ENCODE peak calls at places on chromosomes 11 and 22, in seven cellular contexts. One of them, this sample, is unnamed.

GRCh38 chr11:35540526-35540925 is 15.1 kb upstream of the PAMR1 start:
- DNase-seq in OCI-LY7: no peak
- DNase-seq in GM23248: peak
- DNase-seq in MM.1S: no peak
- DNase-seq in neural progenitor cell: no peak
- DNase-seq in GM23338: no peak
- DNase-seq in HCT116: no peak
- DNase-seq in this sample: no peak

GRCh38 chr11:119172513-119172912 is 4.0 kb downstream of the NLRX1 start:
- DNase-seq in GM23338: no peak
- DNase-seq in MM.1S: no peak
- DNase-seq in OCI-LY7: no peak
- DNase-seq in neural progenitor cell: no peak
- DNase-seq in HCT116: no peak
- DNase-seq in GM23248: no peak
- DNase-seq in this sample: no peak

GRCh38 chr11:100849914-100850235 is 162.8 kb downstream of the ARHGAP42 start:
- DNase-seq in MM.1S: no peak
- DNase-seq in HCT116: no peak
- DNase-seq in neural progenitor cell: no peak
- DNase-seq in GM23338: no peak
- DNase-seq in GM23248: peak
- DNase-seq in OCI-LY7: no peak
- DNase-seq in this sample: no peak

GRCh38 chr11:111977141-111978027 is 40.2 kb downstream of the DIXDC1 start:
- DNase-seq in neural progenitor cell: peak
- DNase-seq in GM23248: peak
- DNase-seq in HCT116: no peak
- DNase-seq in OCI-LY7: no peak
- DNase-seq in MM.1S: no peak
- DNase-seq in GM23338: peak
- DNase-seq in this sample: peak

GRCh38 chr11:27150098-27150497 is 109.5 kb downstream of the BBOX1 start:
- DNase-seq in GM23338: peak
- DNase-seq in MM.1S: no peak
- DNase-seq in neural progenitor cell: no peak
- DNase-seq in OCI-LY7: no peak
- DNase-seq in GM23248: no peak
- DNase-seq in HCT116: no peak
- DNase-seq in this sample: no peak

GRCh38 chr11:61554172-61554988 is 26.5 kb downstream of the SYT7 start:
- DNase-seq in GM23248: no peak
- DNase-seq in MM.1S: no peak
- DNase-seq in OCI-LY7: no peak
- DNase-seq in GM23338: no peak
- DNase-seq in neural progenitor cell: no peak
- DNase-seq in HCT116: no peak
- DNase-seq in this sample: no peak

GRCh38 chr11:122491486-122491885 is 164.0 kb upstream of the UBASH3B start:
- DNase-seq in neural progenitor cell: no peak
- DNase-seq in OCI-LY7: no peak
- DNase-seq in GM23338: no peak
- DNase-seq in HCT116: no peak
- DNase-seq in GM23248: peak
- DNase-seq in MM.1S: no peak
- DNase-seq in this sample: no peak

GRCh38 chr22:44931077-44931540 is 78.7 kb downstream of the PHF21B start:
- DNase-seq in OCI-LY7: no peak
- DNase-seq in GM23338: no peak
- DNase-seq in MM.1S: no peak
- DNase-seq in neural progenitor cell: no peak
- DNase-seq in GM23248: peak
- DNase-seq in HCT116: no peak
- DNase-seq in this sample: no peak

GRCh38 chr11:130839950-130840666 is 76.2 kb downstream of the SNX19 start:
- DNase-seq in MM.1S: peak
- DNase-seq in HCT116: no peak
- DNase-seq in GM23338: no peak
- DNase-seq in GM23248: peak
- DNase-seq in OCI-LY7: no peak
- DNase-seq in neural progenitor cell: no peak
- DNase-seq in this sample: no peak
- H3K4me2 ChIP-seq in MM.1S: peak
- H3K4me2 ChIP-seq in HCT116: no peak
- H3K4me2 ChIP-seq in GM23338: no peak
- H3K4me2 ChIP-seq in GM23248: peak
- H3K4me2 ChIP-seq in OCI-LY7: no peak
- H3K4me2 ChIP-seq in neural progenitor cell: no peak
- H3K4me2 ChIP-seq in this sample: no peak

DNA sequence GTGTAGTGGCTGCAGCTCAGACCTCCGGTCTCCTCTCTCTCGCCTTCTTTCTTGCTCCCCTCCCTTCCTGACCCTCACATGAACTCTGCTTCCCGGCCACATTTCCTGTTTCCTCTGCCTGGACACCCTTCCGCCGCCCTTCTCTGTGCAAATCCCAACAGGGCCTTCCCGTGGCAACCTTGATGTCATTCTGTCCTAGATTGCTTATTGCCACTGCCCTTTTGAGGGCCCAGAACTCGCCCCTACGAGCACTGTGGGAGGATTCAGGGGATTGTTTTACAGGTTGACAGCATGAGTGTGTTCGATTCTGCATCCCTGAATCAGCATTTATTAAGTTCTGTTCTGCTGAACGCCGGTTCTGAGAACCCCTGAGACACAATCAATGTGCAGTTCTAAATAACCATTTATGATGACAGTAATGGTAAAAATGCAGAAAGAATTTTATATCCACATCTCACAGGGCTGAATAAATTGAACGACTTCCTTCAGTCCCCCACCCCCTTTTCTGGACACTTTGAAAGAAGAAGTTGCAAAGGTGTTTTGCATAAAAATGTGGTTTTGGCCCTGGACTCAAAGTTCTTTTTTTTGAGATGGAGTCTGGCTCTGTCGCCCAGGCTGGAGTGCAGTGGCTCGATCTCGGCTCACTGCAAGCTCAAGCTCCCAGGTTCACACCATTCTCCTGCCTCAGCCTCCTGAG is 6.4 kb downstream of the BATF2 start:
- DNase-seq in OCI-LY7: peak
- DNase-seq in neural progenitor cell: no peak
- DNase-seq in MM.1S: no peak
- DNase-seq in GM23338: no peak
- DNase-seq in HCT116: no peak
- DNase-seq in GM23248: no peak
- DNase-seq in this sample: no peak
- TF ChIP-seq EZH2phosphoT487 in OCI-LY7: no peak
- TF ChIP-seq EZH2phosphoT487 in neural progenitor cell: no peak
- TF ChIP-seq EZH2phosphoT487 in MM.1S: no peak
- TF ChIP-seq EZH2phosphoT487 in GM23338: no peak
- TF ChIP-seq EZH2phosphoT487 in HCT116: no peak
- TF ChIP-seq EZH2phosphoT487 in GM23248: no peak
- TF ChIP-seq EZH2phosphoT487 in this sample: no peak

GRCh38 chr22:30932661-30933060 is 35.9 kb downstream of the MORC2 start:
- DNase-seq in GM23248: no peak
- DNase-seq in OCI-LY7: no peak
- DNase-seq in HCT116: no peak
- DNase-seq in neural progenitor cell: no peak
- DNase-seq in MM.1S: no peak
- DNase-seq in GM23338: no peak
- DNase-seq in this sample: no peak
- H3K4me2 ChIP-seq in GM23248: no peak
- H3K4me2 ChIP-seq in OCI-LY7: no peak
- H3K4me2 ChIP-seq in HCT116: no peak
- H3K4me2 ChIP-seq in neural progenitor cell: no peak
- H3K4me2 ChIP-seq in MM.1S: no peak
- H3K4me2 ChIP-seq in GM23338: no peak
- H3K4me2 ChIP-seq in this sample: no peak

GRCh38 chr11:109039611-109040010 is 374.7 kb downstream of the DDX10 start:
- DNase-seq in GM23338: no peak
- DNase-seq in OCI-LY7: no peak
- DNase-seq in neural progenitor cell: no peak
- DNase-seq in HCT116: no peak
- DNase-seq in MM.1S: no peak
- DNase-seq in GM23248: no peak
- DNase-seq in this sample: no peak
- TF ChIP-seq EZH2phosphoT487 in GM23338: no peak
- TF ChIP-seq EZH2phosphoT487 in OCI-LY7: no peak
- TF ChIP-seq EZH2phosphoT487 in neural progenitor cell: no peak
- TF ChIP-seq EZH2phosphoT487 in HCT116: no peak
- TF ChIP-seq EZH2phosphoT487 in MM.1S: no peak
- TF ChIP-seq EZH2phosphoT487 in GM23248: no peak
- TF ChIP-seq EZH2phosphoT487 in this sample: no peak

DNA sequence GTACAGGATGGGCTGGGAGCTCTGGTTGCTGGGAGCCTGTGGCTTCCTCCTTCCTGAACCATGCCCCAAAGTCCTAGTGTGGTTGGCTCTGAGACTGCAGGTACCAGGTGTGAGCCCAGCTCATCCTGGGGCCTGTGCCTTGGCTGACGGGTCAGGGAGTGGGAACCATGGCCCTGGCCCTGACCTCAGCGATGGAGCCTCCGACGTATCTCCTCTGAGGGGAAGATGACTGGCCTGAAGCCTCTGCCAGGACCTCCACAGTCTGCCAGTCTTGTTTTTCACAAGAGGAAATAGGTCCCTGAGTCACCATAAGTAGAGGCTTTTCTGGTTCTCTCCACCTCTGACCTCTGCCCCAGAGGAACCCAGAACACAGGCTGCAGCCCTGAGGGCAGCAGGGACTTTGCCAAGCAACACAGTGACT is 3.4 kb downstream of the RCE1 start:
- DNase-seq in GM23338: no peak
- DNase-seq in GM23248: peak
- DNase-seq in OCI-LY7: no peak
- DNase-seq in MM.1S: no peak
- DNase-seq in HCT116: no peak
- DNase-seq in neural progenitor cell: no peak
- DNase-seq in this sample: peak
- H3K4me2 ChIP-seq in GM23338: no peak
- H3K4me2 ChIP-seq in GM23248: no peak
- H3K4me2 ChIP-seq in OCI-LY7: no peak
- H3K4me2 ChIP-seq in MM.1S: no peak
- H3K4me2 ChIP-seq in HCT116: no peak
- H3K4me2 ChIP-seq in neural progenitor cell: no peak
- H3K4me2 ChIP-seq in this sample: no peak

DNA sequence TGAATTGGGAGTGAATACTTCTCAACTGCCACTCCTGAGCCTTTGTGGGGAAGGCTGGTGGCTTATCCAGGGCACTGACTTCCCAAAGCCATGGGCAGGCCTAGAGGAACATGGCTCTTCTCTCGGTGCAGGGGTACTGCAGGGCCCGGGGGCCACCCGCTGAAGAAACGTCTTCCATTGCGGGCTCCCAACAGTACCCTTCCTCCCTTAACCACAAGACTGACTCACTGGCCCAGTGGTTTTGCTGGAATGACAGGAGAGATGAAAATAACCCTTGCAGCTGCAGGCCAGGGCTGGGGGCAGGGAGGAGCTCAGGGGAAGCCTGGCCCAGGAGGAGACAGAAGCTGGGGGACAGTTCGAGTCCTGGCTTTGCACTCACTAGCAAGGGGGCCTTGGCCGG is 13.5 kb downstream of the TXN2 start:
- DNase-seq in MM.1S: peak
- DNase-seq in neural progenitor cell: no peak
- DNase-seq in OCI-LY7: no peak
- DNase-seq in GM23248: peak
- DNase-seq in GM23338: no peak
- DNase-seq in HCT116: peak
- DNase-seq in this sample: peak
- TF ChIP-seq EZH2phosphoT487 in MM.1S: no peak
- TF ChIP-seq EZH2phosphoT487 in neural progenitor cell: no peak
- TF ChIP-seq EZH2phosphoT487 in OCI-LY7: no peak
- TF ChIP-seq EZH2phosphoT487 in GM23248: no peak
- TF ChIP-seq EZH2phosphoT487 in GM23338: no peak
- TF ChIP-seq EZH2phosphoT487 in HCT116: no peak
- TF ChIP-seq EZH2phosphoT487 in this sample: no peak

DNA sequence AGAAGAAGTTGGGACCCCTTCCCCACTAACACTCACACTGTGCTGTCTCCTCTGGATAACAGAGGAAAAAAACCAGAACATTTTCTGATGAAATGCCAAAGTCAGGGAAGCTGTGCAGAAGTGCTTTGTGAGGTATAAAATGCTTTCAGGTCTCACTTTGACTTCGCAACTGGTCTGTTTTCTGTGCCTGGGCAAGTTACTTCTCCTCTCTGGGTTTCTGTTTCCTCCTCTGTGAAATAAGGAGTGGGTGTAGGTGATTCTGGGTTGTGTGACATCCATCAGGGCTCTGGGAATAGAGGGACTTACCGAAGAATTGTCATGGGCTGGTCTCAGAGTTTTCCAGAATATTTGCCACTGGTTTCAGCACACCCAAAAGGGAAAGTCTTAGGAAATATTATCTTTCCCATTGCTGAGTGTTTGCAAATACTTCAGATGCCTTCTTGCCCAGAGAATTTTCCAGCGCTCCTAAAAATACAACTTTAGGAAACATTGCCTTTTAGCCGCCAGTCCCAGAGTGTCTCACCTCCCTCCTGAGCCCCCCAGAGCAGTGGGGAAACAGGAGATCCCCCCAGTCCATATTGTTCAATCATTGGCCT is 118.5 kb downstream of the KIAA1671 start:
- DNase-seq in neural progenitor cell: no peak
- DNase-seq in OCI-LY7: no peak
- DNase-seq in GM23248: no peak
- DNase-seq in HCT116: no peak
- DNase-seq in MM.1S: no peak
- DNase-seq in GM23338: no peak
- DNase-seq in this sample: no peak
- H3K4me2 ChIP-seq in neural progenitor cell: no peak
- H3K4me2 ChIP-seq in OCI-LY7: no peak
- H3K4me2 ChIP-seq in GM23248: no peak
- H3K4me2 ChIP-seq in HCT116: no peak
- H3K4me2 ChIP-seq in MM.1S: no peak
- H3K4me2 ChIP-seq in GM23338: no peak
- H3K4me2 ChIP-seq in this sample: no peak

DNA sequence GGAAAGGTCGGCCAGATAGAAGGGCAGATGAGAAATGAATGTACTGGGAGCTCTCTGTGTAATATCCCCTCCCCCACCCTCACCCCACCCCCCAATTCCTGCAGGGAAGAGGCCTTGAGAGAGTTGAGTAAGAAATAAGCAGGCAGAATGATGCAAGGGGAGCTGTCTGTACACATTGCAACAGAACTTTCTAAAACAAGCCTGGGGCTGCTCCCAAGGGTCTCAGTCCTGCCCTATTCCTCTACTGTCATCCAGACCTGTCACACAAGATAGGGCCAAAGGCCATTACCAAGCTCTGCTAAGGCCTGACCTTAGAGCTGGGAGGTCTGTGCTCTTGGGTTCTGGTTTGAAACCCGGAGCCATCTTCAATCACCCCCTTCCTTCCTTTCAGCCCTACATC is 5.7 kb upstream of the DGAT2 start:
- DNase-seq in HCT116: no peak
- DNase-seq in GM23248: peak
- DNase-seq in neural progenitor cell: no peak
- DNase-seq in MM.1S: no peak
- DNase-seq in OCI-LY7: no peak
- DNase-seq in GM23338: no peak
- DNase-seq in this sample: no peak
- TF ChIP-seq EZH2phosphoT487 in HCT116: no peak
- TF ChIP-seq EZH2phosphoT487 in GM23248: no peak
- TF ChIP-seq EZH2phosphoT487 in neural progenitor cell: no peak
- TF ChIP-seq EZH2phosphoT487 in MM.1S: no peak
- TF ChIP-seq EZH2phosphoT487 in OCI-LY7: no peak
- TF ChIP-seq EZH2phosphoT487 in GM23338: no peak
- TF ChIP-seq EZH2phosphoT487 in this sample: no peak

This sample was measured in PC-3.